ENCODE peak calls at places on chromosomes 1 and 21, in six cellular contexts. P, M, L, R, Q and Y are unnamed samples.

GRCh38 chr21:28068455-28069358 is 924.0 kb downstream of the LTN1 start:
- DNase-seq in P (no peak), M (no peak), L (no peak), R (no peak), Q (no peak), Y (no peak)

GRCh38 chr1:6991271-6991670 is 206.0 kb downstream of the CAMTA1 start:
- DNase-seq in P (no peak), M (peak; percentile 24), L (no peak), R (peak; percentile 37), Q (peak; percentile 13), Y (no peak)

GRCh38 chr1:161021168-161021958 is 411 bp upstream of the F11R start:
- DNase-seq in P (peak; percentile 39), M (no peak), L (peak; percentile 81), R (peak; percentile 84), Q (no peak), Y (peak; percentile 100)

GRCh38 chr1:111032295-111032897 is 68.7 kb upstream of the LRIF1 start:
- DNase-seq in P (peak; percentile 8), M (peak; percentile 78), L (peak; percentile 43), R (peak; percentile 62), Q (no peak), Y (peak; percentile 16)

GRCh38 chr1:154961207-154961496 is 430 bp downstream of the PYGO2 start:
- DNase-seq in P (no peak), M (no peak), L (no peak), R (no peak), Q (no peak), Y (no peak)

GRCh38 chr1:111786669-111787207 is 31.0 kb downstream of the DDX20 start:
- DNase-seq in P (peak; percentile 19), M (no peak), L (no peak), R (no peak), Q (no peak), Y (no peak)

GRCh38 chr1:172647110-172647564 is 11.8 kb upstream of the FASLG start:
- DNase-seq in P (no peak), M (no peak), L (no peak), R (no peak), Q (no peak), Y (no peak)

GRCh38 chr1:149934326-149934725 is 2.4 kb downstream of the MTMR11 start:
- DNase-seq in P (no peak), M (no peak), L (no peak), R (peak; percentile 17), Q (no peak), Y (no peak)